ENCODE peak calls at places on chromosomes 12 and 14, in ten cellular contexts. K is HCT116, V is HepG2, E is cardiac muscle cell, Z is progenitor cell of endocrine pancreas, C is left ventricle myocardium inferior, W is A549, X is AG04450, Y is esophagus squamous epithelium, G is WERI-Rb-1. I is an unnamed sample.

GRCh38 chr14:92867246-92867925 is 55.6 kb upstream of the CHGA start:
- DNase-seq in K (no peak), V (no peak), E (no peak), Z (no peak), C (no peak), W (no peak), X (no peak), Y (no peak), G (no peak), I (no peak)

GRCh38 chr14:79057333-79057732 is 887.2 kb downstream of the NRXN3 start:
- DNase-seq in K (no peak), V (no peak), E (no peak), Z (no peak), C (no peak), W (no peak), X (no peak), Y (no peak), G (no peak), I (no peak)

GRCh38 chr14:70113211-70113610 is 75.5 kb downstream of the SLC8A3 start:
- DNase-seq in K (no peak), V (no peak), E (no peak), Z (no peak), C (no peak), W (no peak), X (no peak), Y (no peak), G (no peak), I (no peak)

GRCh38 chr14:38143651-38144505 is 63.8 kb upstream of the SSTR1 start:
- DNase-seq in K (no peak), V (no peak), E (no peak), Z (no peak), C (no peak), W (no peak), X (peak), Y (no peak), G (no peak), I (peak)

GRCh38 chr14:93114713-93115068 is 1.0 kb downstream of the ITPK1 start:
- DNase-seq in K (no peak), V (no peak), E (peak), Z (peak), C (peak), W (no peak), X (no peak), Y (no peak), G (no peak), I (no peak)

GRCh38 chr12:2682301-2683282 is 112.2 kb upstream of the FKBP4 start:
- DNase-seq in K (peak), V (peak), E (peak), Z (no peak), C (no peak), W (peak), X (peak), Y (no peak), G (peak), I (no peak)

GRCh38 chr14:99602054-99602787 is 1.8 kb downstream of the CCDC85C start:
- DNase-seq in K (no peak), V (peak), E (peak), Z (no peak), C (no peak), W (no peak), X (no peak), Y (no peak), G (no peak), I (no peak)

GRCh38 chr14:105878125-105878524 is 351.7 kb downstream of the TMEM121 start:
- DNase-seq in K (no peak), V (no peak), E (no peak), Z (no peak), C (peak), W (no peak), X (no peak), Y (no peak), G (peak), I (no peak)

GRCh38 chr12:48968004-48968403 is 3.5 kb downstream of the WNT10B start:
- DNase-seq in K (no peak), V (no peak), E (no peak), Z (no peak), C (no peak), W (no peak), X (no peak), Y (no peak), G (no peak), I (no peak)

GRCh38 chr14:87975636-87976035 is 17.3 kb downstream of the GALC start:
- DNase-seq in K (no peak), V (no peak), E (no peak), Z (no peak), C (no peak), W (no peak), X (no peak), Y (no peak), G (no peak), I (no peak)

GRCh38 chr12:46921048-46921753 is 95.4 kb upstream of the SLC38A4 start:
- DNase-seq in K (no peak), V (peak), E (no peak), Z (no peak), C (no peak), W (no peak), X (no peak), Y (no peak), G (no peak), I (no peak)

GRCh38 chr12:97336896-97337751 is 125.5 kb upstream of the RMST start:
- DNase-seq in K (no peak), V (no peak), E (no peak), Z (no peak), C (no peak), W (no peak), X (no peak), Y (no peak), G (no peak), I (no peak)

GRCh38 chr12:124703852-124704251 is 136.4 kb upstream of the NCOR2 start:
- DNase-seq in K (no peak), V (peak), E (no peak), Z (no peak), C (no peak), W (no peak), X (no peak), Y (no peak), G (no peak), I (no peak)

GRCh38 chr14:100037351-100037750 is 27.9 kb upstream of the EVL start:
- DNase-seq in K (no peak), V (no peak), E (no peak), Z (no peak), C (no peak), W (no peak), X (no peak), Y (no peak), G (no peak), I (no peak)

GRCh38 chr12:12210983-12211382 is 55.9 kb downstream of the LRP6 start:
- DNase-seq in K (no peak), V (no peak), E (no peak), Z (no peak), C (no peak), W (no peak), X (no peak), Y (no peak), G (no peak), I (no peak)

GRCh38 chr12:105910030-105910429 is 228.7 kb downstream of the NUAK1 start:
- DNase-seq in K (no peak), V (no peak), E (no peak), Z (no peak), C (no peak), W (no peak), X (no peak), Y (no peak), G (no peak), I (no peak)

GRCh38 chr12:77725611-77726010 is 105.1 kb upstream of the NAV3 start:
- DNase-seq in K (no peak), V (no peak), E (no peak), Z (no peak), C (no peak), W (no peak), X (peak), Y (no peak), G (no peak), I (no peak)

GRCh38 chr12:114306646-114307045 is 99.3 kb downstream of the TBX5 start:
- DNase-seq in K (no peak), V (no peak), E (no peak), Z (no peak), C (no peak), W (no peak), X (no peak), Y (no peak), G (no peak), I (peak)

GRCh38 chr14:74535756-74536325 is 42.3 kb downstream of the ISCA2 start:
- DNase-seq in K (no peak), V (no peak), E (no peak), Z (no peak), C (no peak), W (no peak), X (no peak), Y (no peak), G (no peak), I (no peak)

GRCh38 chr12:15212877-15213276 is 8.3 kb downstream of the RERG start:
- DNase-seq in K (no peak), V (no peak), E (no peak), Z (no peak), C (no peak), W (no peak), X (no peak), Y (no peak), G (no peak), I (no peak)

GRCh38 chr12:31906581-31907286 is 52.5 kb upstream of the RESF1 start:
- DNase-seq in K (no peak), V (peak), E (no peak), Z (no peak), C (no peak), W (no peak), X (no peak), Y (no peak), G (no peak), I (no peak)

GRCh38 chr12:88566430-88566829 is 13.8 kb downstream of the KITLG start:
- DNase-seq in K (no peak), V (peak), E (no peak), Z (no peak), C (no peak), W (no peak), X (no peak), Y (no peak), G (no peak), I (no peak)

GRCh38 chr12:46450279-46450748 is 77.7 kb upstream of the SLC38A2 start:
- DNase-seq in K (no peak), V (no peak), E (peak), Z (no peak), C (peak), W (no peak), X (no peak), Y (no peak), G (no peak), I (no peak)

GRCh38 chr12:120092531-120093335 is 23.8 kb downstream of the RAB35 start:
- DNase-seq in K (no peak), V (peak), E (no peak), Z (no peak), C (no peak), W (no peak), X (no peak), Y (no peak), G (no peak), I (no peak)

GRCh38 chr14:64147126-64147790 is 146.9 kb downstream of the ESR2 start:
- DNase-seq in K (no peak), V (no peak), E (no peak), Z (no peak), C (no peak), W (no peak), X (peak), Y (no peak), G (no peak), I (no peak)

GRCh38 chr12:51889216-51890134 is 1.6 kb downstream of the ANKRD33 start:
- DNase-seq in K (no peak), V (no peak), E (no peak), Z (no peak), C (no peak), W (no peak), X (no peak), Y (no peak), G (peak), I (no peak)

GRCh38 chr14:72023128-72024042 is 91.2 kb downstream of the RGS6 start:
- DNase-seq in K (peak), V (no peak), E (no peak), Z (no peak), C (no peak), W (no peak), X (no peak), Y (no peak), G (no peak), I (no peak)

GRCh38 chr12:6135071-6135470 is 10.6 kb upstream of the VWF start:
- DNase-seq in K (no peak), V (no peak), E (no peak), Z (no peak), C (no peak), W (no peak), X (no peak), Y (no peak), G (no peak), I (no peak)

GRCh38 chr14:28766505-28767238 is at the start of gene FOXG1:
- DNase-seq in K (no peak), V (no peak), E (peak), Z (no peak), C (no peak), W (no peak), X (no peak), Y (no peak), G (no peak), I (no peak)

GRCh38 chr12:116434155-116435065 is 124.8 kb upstream of the MAP1LC3B2 start:
- DNase-seq in K (peak), V (no peak), E (peak), Z (no peak), C (peak), W (peak), X (peak), Y (no peak), G (peak), I (peak)

GRCh38 chr14:47917344-47917954 is 242.0 kb upstream of the MDGA2 start:
- DNase-seq in K (peak), V (peak), E (peak), Z (peak), C (no peak), W (no peak), X (no peak), Y (no peak), G (peak), I (no peak)

GRCh38 chr12:112963227-112963861 is 15.0 kb upstream of the OAS2 start:
- DNase-seq in K (no peak), V (no peak), E (no peak), Z (no peak), C (no peak), W (no peak), X (no peak), Y (no peak), G (no peak), I (no peak)
- TF ChIP-seq CTCF in K (no peak), V (no peak), E (no peak), Z (no peak), C (no peak), W (no peak), X (no peak), Y (no peak), G (no peak), I (no peak)

DNA sequence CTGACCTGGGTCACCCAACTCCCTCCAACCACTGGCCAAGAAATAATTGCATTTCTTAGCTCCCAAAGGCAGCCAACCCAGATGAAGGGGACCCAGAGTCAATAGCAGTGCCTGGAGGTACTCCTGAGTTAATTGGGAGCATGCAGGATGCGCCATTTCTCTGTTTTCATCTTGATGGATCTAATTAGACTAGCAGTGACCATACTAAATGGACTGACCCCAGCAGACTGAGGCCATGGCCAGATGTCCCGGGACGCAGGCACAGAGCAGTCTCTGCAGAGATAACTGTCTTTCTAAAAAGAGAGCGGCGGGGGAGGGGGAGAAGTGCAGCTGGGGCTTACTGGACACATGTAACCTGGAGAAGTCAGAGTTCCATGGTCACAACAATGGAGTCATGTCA is 53.2 kb upstream of the CMKLR1 start:
- DNase-seq in K (no peak), V (no peak), E (no peak), Z (no peak), C (no peak), W (no peak), X (no peak), Y (no peak), G (no peak), I (no peak)
- TF ChIP-seq CTCF in K (no peak), V (no peak), E (no peak), Z (no peak), C (no peak), W (no peak), X (no peak), Y (no peak), G (no peak), I (no peak)

GRCh38 chr12:71872999-71873398 is 33.4 kb downstream of the TBC1D15 start:
- DNase-seq in K (no peak), V (no peak), E (no peak), Z (no peak), C (no peak), W (no peak), X (no peak), Y (no peak), G (no peak), I (no peak)
- TF ChIP-seq CTCF in K (no peak), V (no peak), E (no peak), Z (no peak), C (no peak), W (no peak), X (no peak), Y (no peak), G (no peak), I (no peak)

GRCh38 chr12:59839514-59839913 is 243.7 kb downstream of the SLC16A7 start:
- DNase-seq in K (no peak), V (no peak), E (no peak), Z (no peak), C (no peak), W (no peak), X (no peak), Y (no peak), G (no peak), I (no peak)

GRCh38 chr12:59833408-59833807 is 237.6 kb downstream of the SLC16A7 start:
- DNase-seq in K (no peak), V (no peak), E (no peak), Z (no peak), C (no peak), W (no peak), X (no peak), Y (no peak), G (no peak), I (no peak)

GRCh38 chr12:59834659-59835474 is 239.0 kb downstream of the SLC16A7 start:
- DNase-seq in K (peak), V (peak), E (peak), Z (no peak), C (no peak), W (no peak), X (no peak), Y (no peak), G (no peak), I (peak)
- TF ChIP-seq CTCF in K (peak), V (no peak), E (peak), Z (peak), C (peak), W (peak), X (peak), Y (peak), G (peak), I (peak)